ENCODE peak calls at places on chromosomes 11 and 22, in nine cellular contexts. One of them, this sample, is unnamed.

GRCh38 chr11:42657169-42657568 is 654.6 kb upstream of the API5 start:
- DNase-seq in CD4-positive, alpha-beta memory T cell: no peak
- DNase-seq in globus pallidus: no peak
- DNase-seq in vagina: no peak
- DNase-seq in activated naive CD8-positive, alpha-beta T cell treated with anti-CD3 and anti-CD28 coated beads for 36 hours: no peak
- DNase-seq in H7: no peak
- DNase-seq in GM04504: no peak
- DNase-seq in activated T-cell treated with anti-CD3 and anti-CD28 coated beads, Interleukin-2, amount 50 U/mL, for 1 hour: no peak
- DNase-seq in iPS DF 6.9: no peak
- DNase-seq in this sample: no peak

GRCh38 chr11:3163241-3163981 is 1.7 kb downstream of the OSBPL5 start:
- DNase-seq in CD4-positive, alpha-beta memory T cell: no peak
- DNase-seq in globus pallidus: peak
- DNase-seq in vagina: no peak
- DNase-seq in activated naive CD8-positive, alpha-beta T cell treated with anti-CD3 and anti-CD28 coated beads for 36 hours: no peak
- DNase-seq in H7: peak
- DNase-seq in GM04504: no peak
- DNase-seq in activated T-cell treated with anti-CD3 and anti-CD28 coated beads, Interleukin-2, amount 50 U/mL, for 1 hour: peak
- DNase-seq in iPS DF 6.9: no peak
- DNase-seq in this sample: no peak

GRCh38 chr22:24450600-24450999 is 23.2 kb downstream of the ADORA2A start:
- DNase-seq in CD4-positive, alpha-beta memory T cell: no peak
- DNase-seq in globus pallidus: no peak
- DNase-seq in vagina: no peak
- DNase-seq in activated naive CD8-positive, alpha-beta T cell treated with anti-CD3 and anti-CD28 coated beads for 36 hours: no peak
- DNase-seq in H7: peak
- DNase-seq in GM04504: no peak
- DNase-seq in activated T-cell treated with anti-CD3 and anti-CD28 coated beads, Interleukin-2, amount 50 U/mL, for 1 hour: no peak
- DNase-seq in iPS DF 6.9: no peak
- DNase-seq in this sample: no peak

GRCh38 chr11:18526130-18526520 is 617 bp downstream of the TSG101 start:
- DNase-seq in CD4-positive, alpha-beta memory T cell: no peak
- DNase-seq in globus pallidus: no peak
- DNase-seq in vagina: no peak
- DNase-seq in activated naive CD8-positive, alpha-beta T cell treated with anti-CD3 and anti-CD28 coated beads for 36 hours: no peak
- DNase-seq in H7: no peak
- DNase-seq in GM04504: no peak
- DNase-seq in activated T-cell treated with anti-CD3 and anti-CD28 coated beads, Interleukin-2, amount 50 U/mL, for 1 hour: no peak
- DNase-seq in iPS DF 6.9: no peak
- DNase-seq in this sample: no peak

GRCh38 chr22:33350961-33351360 is 292.8 kb upstream of the SYN3 start:
- DNase-seq in CD4-positive, alpha-beta memory T cell: no peak
- DNase-seq in globus pallidus: no peak
- DNase-seq in vagina: no peak
- DNase-seq in activated naive CD8-positive, alpha-beta T cell treated with anti-CD3 and anti-CD28 coated beads for 36 hours: no peak
- DNase-seq in H7: no peak
- DNase-seq in GM04504: no peak
- DNase-seq in activated T-cell treated with anti-CD3 and anti-CD28 coated beads, Interleukin-2, amount 50 U/mL, for 1 hour: no peak
- DNase-seq in iPS DF 6.9: no peak
- DNase-seq in this sample: no peak

GRCh38 chr22:31605851-31606585 is 56.0 kb downstream of the PISD start:
- DNase-seq in CD4-positive, alpha-beta memory T cell: no peak
- DNase-seq in globus pallidus: no peak
- DNase-seq in vagina: no peak
- DNase-seq in activated naive CD8-positive, alpha-beta T cell treated with anti-CD3 and anti-CD28 coated beads for 36 hours: no peak
- DNase-seq in H7: no peak
- DNase-seq in GM04504: no peak
- DNase-seq in activated T-cell treated with anti-CD3 and anti-CD28 coated beads, Interleukin-2, amount 50 U/mL, for 1 hour: no peak
- DNase-seq in iPS DF 6.9: no peak
- DNase-seq in this sample: no peak

GRCh38 chr11:77560605-77561004 is 29.1 kb upstream of the AQP11 start:
- DNase-seq in CD4-positive, alpha-beta memory T cell: no peak
- DNase-seq in globus pallidus: no peak
- DNase-seq in vagina: no peak
- DNase-seq in activated naive CD8-positive, alpha-beta T cell treated with anti-CD3 and anti-CD28 coated beads for 36 hours: no peak
- DNase-seq in H7: no peak
- DNase-seq in GM04504: peak
- DNase-seq in activated T-cell treated with anti-CD3 and anti-CD28 coated beads, Interleukin-2, amount 50 U/mL, for 1 hour: no peak
- DNase-seq in iPS DF 6.9: no peak
- DNase-seq in this sample: no peak

GRCh38 chr11:44221992-44222391 is 87.9 kb downstream of the ALX4 start:
- DNase-seq in CD4-positive, alpha-beta memory T cell: no peak
- DNase-seq in globus pallidus: no peak
- DNase-seq in vagina: no peak
- DNase-seq in activated naive CD8-positive, alpha-beta T cell treated with anti-CD3 and anti-CD28 coated beads for 36 hours: no peak
- DNase-seq in H7: no peak
- DNase-seq in GM04504: no peak
- DNase-seq in activated T-cell treated with anti-CD3 and anti-CD28 coated beads, Interleukin-2, amount 50 U/mL, for 1 hour: no peak
- DNase-seq in iPS DF 6.9: no peak
- DNase-seq in this sample: no peak

GRCh38 chr11:119356349-119357031 is 10.0 kb upstream of the MFRP start:
- DNase-seq in CD4-positive, alpha-beta memory T cell: peak
- DNase-seq in globus pallidus: no peak
- DNase-seq in vagina: no peak
- DNase-seq in activated naive CD8-positive, alpha-beta T cell treated with anti-CD3 and anti-CD28 coated beads for 36 hours: peak
- DNase-seq in H7: peak
- DNase-seq in GM04504: no peak
- DNase-seq in activated T-cell treated with anti-CD3 and anti-CD28 coated beads, Interleukin-2, amount 50 U/mL, for 1 hour: peak
- DNase-seq in iPS DF 6.9: no peak
- DNase-seq in this sample: peak

GRCh38 chr11:132028380-132029240 is 658.2 kb downstream of the NTM start:
- DNase-seq in CD4-positive, alpha-beta memory T cell: no peak
- DNase-seq in globus pallidus: peak
- DNase-seq in vagina: no peak
- DNase-seq in activated naive CD8-positive, alpha-beta T cell treated with anti-CD3 and anti-CD28 coated beads for 36 hours: peak
- DNase-seq in H7: peak
- DNase-seq in GM04504: peak
- DNase-seq in activated T-cell treated with anti-CD3 and anti-CD28 coated beads, Interleukin-2, amount 50 U/mL, for 1 hour: no peak
- DNase-seq in iPS DF 6.9: no peak
- DNase-seq in this sample: no peak

GRCh38 chr22:27851974-27852713 is 50.6 kb upstream of the MN1 start:
- DNase-seq in CD4-positive, alpha-beta memory T cell: no peak
- DNase-seq in globus pallidus: no peak
- DNase-seq in vagina: no peak
- DNase-seq in activated naive CD8-positive, alpha-beta T cell treated with anti-CD3 and anti-CD28 coated beads for 36 hours: no peak
- DNase-seq in H7: peak
- DNase-seq in GM04504: no peak
- DNase-seq in activated T-cell treated with anti-CD3 and anti-CD28 coated beads, Interleukin-2, amount 50 U/mL, for 1 hour: no peak
- DNase-seq in iPS DF 6.9: no peak
- DNase-seq in this sample: no peak

GRCh38 chr22:31970490-31971444 is 26.4 kb downstream of the YWHAH start:
- DNase-seq in CD4-positive, alpha-beta memory T cell: peak
- DNase-seq in globus pallidus: peak
- DNase-seq in vagina: no peak
- DNase-seq in activated naive CD8-positive, alpha-beta T cell treated with anti-CD3 and anti-CD28 coated beads for 36 hours: peak
- DNase-seq in H7: peak
- DNase-seq in GM04504: no peak
- DNase-seq in activated T-cell treated with anti-CD3 and anti-CD28 coated beads, Interleukin-2, amount 50 U/mL, for 1 hour: peak
- DNase-seq in iPS DF 6.9: peak
- DNase-seq in this sample: peak

GRCh38 chr22:46280999-46281623 is 13.3 kb downstream of the TTC38 start:
- DNase-seq in CD4-positive, alpha-beta memory T cell: no peak
- DNase-seq in globus pallidus: peak
- DNase-seq in vagina: no peak
- DNase-seq in activated naive CD8-positive, alpha-beta T cell treated with anti-CD3 and anti-CD28 coated beads for 36 hours: no peak
- DNase-seq in H7: peak
- DNase-seq in GM04504: no peak
- DNase-seq in activated T-cell treated with anti-CD3 and anti-CD28 coated beads, Interleukin-2, amount 50 U/mL, for 1 hour: no peak
- DNase-seq in iPS DF 6.9: no peak
- DNase-seq in this sample: no peak

GRCh38 chr11:106156290-106156937 is 79.0 kb downstream of the AASDHPPT start:
- DNase-seq in CD4-positive, alpha-beta memory T cell: no peak
- DNase-seq in globus pallidus: peak
- DNase-seq in vagina: no peak
- DNase-seq in activated naive CD8-positive, alpha-beta T cell treated with anti-CD3 and anti-CD28 coated beads for 36 hours: no peak
- DNase-seq in H7: peak
- DNase-seq in GM04504: peak
- DNase-seq in activated T-cell treated with anti-CD3 and anti-CD28 coated beads, Interleukin-2, amount 50 U/mL, for 1 hour: no peak
- DNase-seq in iPS DF 6.9: no peak
- DNase-seq in this sample: no peak

GRCh38 chr11:86047275-86047991 is 21.5 kb downstream of the PICALM start:
- DNase-seq in CD4-positive, alpha-beta memory T cell: no peak
- DNase-seq in globus pallidus: no peak
- DNase-seq in vagina: no peak
- DNase-seq in activated naive CD8-positive, alpha-beta T cell treated with anti-CD3 and anti-CD28 coated beads for 36 hours: peak
- DNase-seq in H7: no peak
- DNase-seq in GM04504: peak
- DNase-seq in activated T-cell treated with anti-CD3 and anti-CD28 coated beads, Interleukin-2, amount 50 U/mL, for 1 hour: no peak
- DNase-seq in iPS DF 6.9: no peak
- DNase-seq in this sample: no peak

GRCh38 chr11:14905104-14906033 is 13.3 kb upstream of the CYP2R1 start:
- DNase-seq in CD4-positive, alpha-beta memory T cell: peak
- DNase-seq in globus pallidus: no peak
- DNase-seq in vagina: no peak
- DNase-seq in activated naive CD8-positive, alpha-beta T cell treated with anti-CD3 and anti-CD28 coated beads for 36 hours: peak
- DNase-seq in H7: peak
- DNase-seq in GM04504: no peak
- DNase-seq in activated T-cell treated with anti-CD3 and anti-CD28 coated beads, Interleukin-2, amount 50 U/mL, for 1 hour: peak
- DNase-seq in iPS DF 6.9: no peak
- DNase-seq in this sample: peak

GRCh38 chr11:8167796-8168195 is 1.0 kb downstream of the RIC3 start:
- DNase-seq in CD4-positive, alpha-beta memory T cell: no peak
- DNase-seq in globus pallidus: no peak
- DNase-seq in vagina: no peak
- DNase-seq in activated naive CD8-positive, alpha-beta T cell treated with anti-CD3 and anti-CD28 coated beads for 36 hours: no peak
- DNase-seq in H7: no peak
- DNase-seq in GM04504: no peak
- DNase-seq in activated T-cell treated with anti-CD3 and anti-CD28 coated beads, Interleukin-2, amount 50 U/mL, for 1 hour: no peak
- DNase-seq in iPS DF 6.9: no peak
- DNase-seq in this sample: no peak

GRCh38 chr11:107563702-107564101 is 1.8 kb downstream of the ALKBH8 start:
- DNase-seq in CD4-positive, alpha-beta memory T cell: peak
- DNase-seq in globus pallidus: no peak
- DNase-seq in vagina: no peak
- DNase-seq in activated naive CD8-positive, alpha-beta T cell treated with anti-CD3 and anti-CD28 coated beads for 36 hours: peak
- DNase-seq in H7: no peak
- DNase-seq in GM04504: no peak
- DNase-seq in activated T-cell treated with anti-CD3 and anti-CD28 coated beads, Interleukin-2, amount 50 U/mL, for 1 hour: peak
- DNase-seq in iPS DF 6.9: no peak
- DNase-seq in this sample: peak

GRCh38 chr11:12889243-12889642 is 119.9 kb upstream of the RASSF10 start:
- DNase-seq in CD4-positive, alpha-beta memory T cell: no peak
- DNase-seq in globus pallidus: no peak
- DNase-seq in vagina: no peak
- DNase-seq in activated naive CD8-positive, alpha-beta T cell treated with anti-CD3 and anti-CD28 coated beads for 36 hours: no peak
- DNase-seq in H7: no peak
- DNase-seq in GM04504: peak
- DNase-seq in activated T-cell treated with anti-CD3 and anti-CD28 coated beads, Interleukin-2, amount 50 U/mL, for 1 hour: no peak
- DNase-seq in iPS DF 6.9: no peak
- DNase-seq in this sample: no peak

GRCh38 chr11:118915396-118915795 is 10.3 kb downstream of the BCL9L start:
- DNase-seq in CD4-positive, alpha-beta memory T cell: no peak
- DNase-seq in globus pallidus: no peak
- DNase-seq in vagina: no peak
- DNase-seq in activated naive CD8-positive, alpha-beta T cell treated with anti-CD3 and anti-CD28 coated beads for 36 hours: no peak
- DNase-seq in H7: no peak
- DNase-seq in GM04504: no peak
- DNase-seq in activated T-cell treated with anti-CD3 and anti-CD28 coated beads, Interleukin-2, amount 50 U/mL, for 1 hour: no peak
- DNase-seq in iPS DF 6.9: no peak
- DNase-seq in this sample: no peak

GRCh38 chr11:23749762-23750430 is 747.0 kb upstream of the LUZP2 start:
- DNase-seq in CD4-positive, alpha-beta memory T cell: no peak
- DNase-seq in globus pallidus: no peak
- DNase-seq in vagina: no peak
- DNase-seq in activated naive CD8-positive, alpha-beta T cell treated with anti-CD3 and anti-CD28 coated beads for 36 hours: no peak
- DNase-seq in H7: no peak
- DNase-seq in GM04504: no peak
- DNase-seq in activated T-cell treated with anti-CD3 and anti-CD28 coated beads, Interleukin-2, amount 50 U/mL, for 1 hour: no peak
- DNase-seq in iPS DF 6.9: no peak
- DNase-seq in this sample: no peak

GRCh38 chr11:129973068-129973467 is 29.6 kb downstream of the PRDM10 start:
- DNase-seq in CD4-positive, alpha-beta memory T cell: no peak
- DNase-seq in globus pallidus: no peak
- DNase-seq in vagina: no peak
- DNase-seq in activated naive CD8-positive, alpha-beta T cell treated with anti-CD3 and anti-CD28 coated beads for 36 hours: no peak
- DNase-seq in H7: no peak
- DNase-seq in GM04504: no peak
- DNase-seq in activated T-cell treated with anti-CD3 and anti-CD28 coated beads, Interleukin-2, amount 50 U/mL, for 1 hour: no peak
- DNase-seq in iPS DF 6.9: no peak
- DNase-seq in this sample: peak

GRCh38 chr11:98835336-98835735 is 185.4 kb upstream of the CNTN5 start:
- DNase-seq in CD4-positive, alpha-beta memory T cell: no peak
- DNase-seq in globus pallidus: no peak
- DNase-seq in vagina: no peak
- DNase-seq in activated naive CD8-positive, alpha-beta T cell treated with anti-CD3 and anti-CD28 coated beads for 36 hours: no peak
- DNase-seq in H7: no peak
- DNase-seq in GM04504: no peak
- DNase-seq in activated T-cell treated with anti-CD3 and anti-CD28 coated beads, Interleukin-2, amount 50 U/mL, for 1 hour: no peak
- DNase-seq in iPS DF 6.9: no peak
- DNase-seq in this sample: no peak

GRCh38 chr11:57735655-57736298 is 5.5 kb upstream of the SELENOH start:
- DNase-seq in CD4-positive, alpha-beta memory T cell: no peak
- DNase-seq in globus pallidus: no peak
- DNase-seq in vagina: no peak
- DNase-seq in activated naive CD8-positive, alpha-beta T cell treated with anti-CD3 and anti-CD28 coated beads for 36 hours: no peak
- DNase-seq in H7: no peak
- DNase-seq in GM04504: no peak
- DNase-seq in activated T-cell treated with anti-CD3 and anti-CD28 coated beads, Interleukin-2, amount 50 U/mL, for 1 hour: no peak
- DNase-seq in iPS DF 6.9: no peak
- DNase-seq in this sample: no peak

GRCh38 chr11:67641302-67642147 is 2.0 kb upstream of the TBX10 start:
- DNase-seq in CD4-positive, alpha-beta memory T cell: no peak
- DNase-seq in globus pallidus: no peak
- DNase-seq in vagina: peak
- DNase-seq in activated naive CD8-positive, alpha-beta T cell treated with anti-CD3 and anti-CD28 coated beads for 36 hours: no peak
- DNase-seq in H7: peak
- DNase-seq in GM04504: no peak
- DNase-seq in activated T-cell treated with anti-CD3 and anti-CD28 coated beads, Interleukin-2, amount 50 U/mL, for 1 hour: no peak
- DNase-seq in iPS DF 6.9: no peak
- DNase-seq in this sample: no peak

GRCh38 chr11:128342511-128343133 is 244.7 kb downstream of the ETS1 start:
- DNase-seq in CD4-positive, alpha-beta memory T cell: peak
- DNase-seq in globus pallidus: no peak
- DNase-seq in vagina: no peak
- DNase-seq in activated naive CD8-positive, alpha-beta T cell treated with anti-CD3 and anti-CD28 coated beads for 36 hours: peak
- DNase-seq in H7: peak
- DNase-seq in GM04504: peak
- DNase-seq in activated T-cell treated with anti-CD3 and anti-CD28 coated beads, Interleukin-2, amount 50 U/mL, for 1 hour: peak
- DNase-seq in iPS DF 6.9: no peak
- DNase-seq in this sample: peak

GRCh38 chr11:4063348-4063747 is 31.3 kb upstream of the RRM1 start:
- DNase-seq in CD4-positive, alpha-beta memory T cell: no peak
- DNase-seq in globus pallidus: no peak
- DNase-seq in vagina: no peak
- DNase-seq in activated naive CD8-positive, alpha-beta T cell treated with anti-CD3 and anti-CD28 coated beads for 36 hours: no peak
- DNase-seq in H7: no peak
- DNase-seq in GM04504: no peak
- DNase-seq in activated T-cell treated with anti-CD3 and anti-CD28 coated beads, Interleukin-2, amount 50 U/mL, for 1 hour: no peak
- DNase-seq in iPS DF 6.9: no peak
- DNase-seq in this sample: no peak

GRCh38 chr11:62539238-62539925 is 7.2 kb downstream of the AHNAK start:
- DNase-seq in CD4-positive, alpha-beta memory T cell: no peak
- DNase-seq in globus pallidus: no peak
- DNase-seq in vagina: no peak
- DNase-seq in activated naive CD8-positive, alpha-beta T cell treated with anti-CD3 and anti-CD28 coated beads for 36 hours: peak
- DNase-seq in H7: peak
- DNase-seq in GM04504: peak
- DNase-seq in activated T-cell treated with anti-CD3 and anti-CD28 coated beads, Interleukin-2, amount 50 U/mL, for 1 hour: peak
- DNase-seq in iPS DF 6.9: no peak
- DNase-seq in this sample: no peak

GRCh38 chr11:73072935-73073481 is 69.1 kb downstream of the FCHSD2 start:
- DNase-seq in CD4-positive, alpha-beta memory T cell: no peak
- DNase-seq in globus pallidus: no peak
- DNase-seq in vagina: no peak
- DNase-seq in activated naive CD8-positive, alpha-beta T cell treated with anti-CD3 and anti-CD28 coated beads for 36 hours: no peak
- DNase-seq in H7: no peak
- DNase-seq in GM04504: no peak
- DNase-seq in activated T-cell treated with anti-CD3 and anti-CD28 coated beads, Interleukin-2, amount 50 U/mL, for 1 hour: no peak
- DNase-seq in iPS DF 6.9: no peak
- DNase-seq in this sample: no peak

GRCh38 chr22:29751139-29751538 is 15.7 kb downstream of the ZMAT5 start:
- DNase-seq in CD4-positive, alpha-beta memory T cell: peak
- DNase-seq in globus pallidus: no peak
- DNase-seq in vagina: no peak
- DNase-seq in activated naive CD8-positive, alpha-beta T cell treated with anti-CD3 and anti-CD28 coated beads for 36 hours: no peak
- DNase-seq in H7: no peak
- DNase-seq in GM04504: no peak
- DNase-seq in activated T-cell treated with anti-CD3 and anti-CD28 coated beads, Interleukin-2, amount 50 U/mL, for 1 hour: no peak
- DNase-seq in iPS DF 6.9: no peak
- DNase-seq in this sample: no peak

GRCh38 chr11:16737860-16738197 is 618 bp upstream of the C11orf58 start:
- DNase-seq in CD4-positive, alpha-beta memory T cell: no peak
- DNase-seq in globus pallidus: no peak
- DNase-seq in vagina: no peak
- DNase-seq in activated naive CD8-positive, alpha-beta T cell treated with anti-CD3 and anti-CD28 coated beads for 36 hours: no peak
- DNase-seq in H7: no peak
- DNase-seq in GM04504: no peak
- DNase-seq in activated T-cell treated with anti-CD3 and anti-CD28 coated beads, Interleukin-2, amount 50 U/mL, for 1 hour: peak
- DNase-seq in iPS DF 6.9: no peak
- DNase-seq in this sample: no peak

This sample was measured in naive B cell.